ENCODE peak calls at places on chromosomes 12 and 14, in five cellular contexts. One of them, this sample, is unnamed.

GRCh38 chr14:36655963-36656768 is 5.5 kb upstream of the PAX9 start:
- DNase-seq in NT2/D1: no peak
- DNase-seq in HEK293T: no peak
- DNase-seq in HepG2: peak
- DNase-seq in GM12878: no peak
- DNase-seq in this sample: no peak

GRCh38 chr12:112815589-112816321 is 24.2 kb downstream of the RPH3A start:
- DNase-seq in NT2/D1: no peak
- DNase-seq in HEK293T: no peak
- DNase-seq in HepG2: no peak
- DNase-seq in GM12878: no peak
- DNase-seq in this sample: peak

GRCh38 chr12:94571556-94571955 is 78.8 kb downstream of the TMCC3 start:
- DNase-seq in NT2/D1: no peak
- DNase-seq in HEK293T: no peak
- DNase-seq in HepG2: peak
- DNase-seq in GM12878: no peak
- DNase-seq in this sample: no peak

GRCh38 chr14:68036203-68036602 is 216.6 kb downstream of the RAD51B start:
- DNase-seq in NT2/D1: no peak
- DNase-seq in HEK293T: no peak
- DNase-seq in HepG2: no peak
- DNase-seq in GM12878: no peak
- DNase-seq in this sample: no peak

GRCh38 chr14:103334644-103335603 is 887 bp downstream of the EIF5 start:
- DNase-seq in NT2/D1: no peak
- DNase-seq in HEK293T: peak
- DNase-seq in HepG2: peak
- DNase-seq in GM12878: no peak
- DNase-seq in this sample: no peak

GRCh38 chr12:116551952-116552749 is 7.0 kb upstream of the MAP1LC3B2 start:
- DNase-seq in NT2/D1: no peak
- DNase-seq in HEK293T: no peak
- DNase-seq in HepG2: no peak
- DNase-seq in GM12878: no peak
- DNase-seq in this sample: no peak

GRCh38 chr12:57085999-57086950 is 2.6 kb upstream of the NAB2 start:
- DNase-seq in NT2/D1: no peak
- DNase-seq in HEK293T: peak
- DNase-seq in HepG2: peak
- DNase-seq in GM12878: no peak
- DNase-seq in this sample: peak

GRCh38 chr14:100900837-100901390 is 2.6 kb downstream of the RTL1 start:
- DNase-seq in NT2/D1: peak
- DNase-seq in HEK293T: peak
- DNase-seq in HepG2: peak
- DNase-seq in GM12878: no peak
- DNase-seq in this sample: peak

GRCh38 chr14:60189923-60190840 is 25.0 kb upstream of the DHRS7 start:
- DNase-seq in NT2/D1: no peak
- DNase-seq in HEK293T: no peak
- DNase-seq in HepG2: no peak
- DNase-seq in GM12878: no peak
- DNase-seq in this sample: no peak

GRCh38 chr12:26088999-26089398 is 35.8 kb downstream of the BHLHE41 start:
- DNase-seq in NT2/D1: no peak
- DNase-seq in HEK293T: no peak
- DNase-seq in HepG2: no peak
- DNase-seq in GM12878: peak
- DNase-seq in this sample: no peak

GRCh38 chr12:88663001-88663400 is 82.7 kb upstream of the KITLG start:
- DNase-seq in NT2/D1: no peak
- DNase-seq in HEK293T: no peak
- DNase-seq in HepG2: no peak
- DNase-seq in GM12878: no peak
- DNase-seq in this sample: no peak

GRCh38 chr12:66279127-66279712 is 23.1 kb upstream of the HELB start:
- DNase-seq in NT2/D1: no peak
- DNase-seq in HEK293T: peak
- DNase-seq in HepG2: peak
- DNase-seq in GM12878: no peak
- DNase-seq in this sample: no peak

GRCh38 chr12:132366341-132366861 is 37.0 kb upstream of the GALNT9 start:
- DNase-seq in NT2/D1: no peak
- DNase-seq in HEK293T: no peak
- DNase-seq in HepG2: no peak
- DNase-seq in GM12878: no peak
- DNase-seq in this sample: no peak

DNA sequence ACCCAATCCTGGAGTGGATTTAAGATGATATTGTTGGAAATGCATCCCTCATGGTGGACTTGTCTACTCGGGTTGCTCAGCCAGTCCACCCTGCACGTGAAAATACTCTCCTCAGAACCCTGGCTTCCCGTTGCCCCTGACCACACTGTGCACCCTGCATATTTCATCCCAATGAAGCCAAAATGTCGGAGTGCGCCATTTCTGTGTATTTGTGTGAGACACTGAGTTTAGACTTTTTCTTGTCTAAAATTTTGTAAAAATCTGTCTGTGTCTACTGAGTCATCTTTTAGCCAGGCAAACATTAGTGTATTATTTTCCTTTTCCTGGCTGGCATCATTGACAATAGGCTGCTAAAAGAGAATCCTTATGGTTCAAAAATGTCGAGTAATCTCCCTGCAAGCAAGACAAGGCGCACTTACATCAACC is 485 bp upstream of the PNMA1 start:
- DNase-seq in NT2/D1: no peak
- DNase-seq in HEK293T: no peak
- DNase-seq in HepG2: no peak
- DNase-seq in GM12878: no peak
- DNase-seq in this sample: no peak
- TF ChIP-seq SUZ12 in NT2/D1: no peak
- TF ChIP-seq SUZ12 in HEK293T: no peak
- TF ChIP-seq SUZ12 in HepG2: no peak
- TF ChIP-seq SUZ12 in GM12878: no peak
- TF ChIP-seq SUZ12 in this sample: no peak

GRCh38 chr12:843609-844008 is 91.2 kb downstream of the WNK1 start:
- DNase-seq in NT2/D1: no peak
- DNase-seq in HEK293T: no peak
- DNase-seq in HepG2: no peak
- DNase-seq in GM12878: no peak
- DNase-seq in this sample: no peak
- TF ChIP-seq SUZ12 in NT2/D1: no peak
- TF ChIP-seq SUZ12 in HEK293T: no peak
- TF ChIP-seq SUZ12 in HepG2: no peak
- TF ChIP-seq SUZ12 in GM12878: no peak
- TF ChIP-seq SUZ12 in this sample: no peak

GRCh38 chr14:105765893-105766614 is 239.7 kb downstream of the TMEM121 start:
- DNase-seq in NT2/D1: no peak
- DNase-seq in HEK293T: no peak
- DNase-seq in HepG2: no peak
- DNase-seq in GM12878: no peak
- DNase-seq in this sample: no peak

GRCh38 chr14:105761842-105762241 is 235.5 kb downstream of the TMEM121 start:
- DNase-seq in NT2/D1: no peak
- DNase-seq in HEK293T: no peak
- DNase-seq in HepG2: no peak
- DNase-seq in GM12878: no peak
- DNase-seq in this sample: no peak

DNA sequence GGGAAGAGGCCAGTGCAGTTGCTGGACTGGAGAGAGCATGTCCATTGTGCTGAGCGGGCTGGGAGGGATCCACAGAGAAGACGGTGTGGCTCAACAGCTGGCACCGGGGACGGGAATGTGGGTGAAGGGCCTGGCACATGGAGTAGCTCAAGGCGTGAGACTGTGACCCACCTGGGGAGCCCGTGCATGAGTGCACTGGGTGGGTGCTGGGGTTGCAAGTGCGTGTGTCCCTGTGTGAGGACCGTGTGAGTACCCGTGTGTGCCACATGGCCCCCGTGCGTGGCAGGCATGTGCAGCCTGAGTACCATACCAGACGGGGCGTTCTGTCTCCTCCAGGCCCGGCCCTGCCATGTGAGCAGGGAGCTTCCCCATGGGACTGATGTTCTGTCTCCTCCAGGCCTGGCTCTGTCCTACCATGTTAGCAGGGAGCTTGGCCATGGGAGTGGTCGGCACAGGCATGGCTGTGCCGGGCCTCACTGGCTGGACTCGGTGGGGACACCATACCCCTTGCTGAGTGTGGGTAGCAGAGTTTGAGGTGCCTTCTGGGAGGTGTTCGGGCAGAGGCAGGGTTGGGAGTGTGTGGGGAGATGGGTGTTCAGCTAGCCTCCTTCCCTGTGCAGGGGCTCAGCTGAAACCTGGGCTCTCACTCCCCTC is 234.4 kb downstream of the TMEM121 start:
- DNase-seq in NT2/D1: no peak
- DNase-seq in HEK293T: no peak
- DNase-seq in HepG2: no peak
- DNase-seq in GM12878: no peak
- DNase-seq in this sample: no peak
- TF ChIP-seq SUZ12 in NT2/D1: no peak
- TF ChIP-seq SUZ12 in HEK293T: no peak
- TF ChIP-seq SUZ12 in HepG2: no peak
- TF ChIP-seq SUZ12 in GM12878: no peak
- TF ChIP-seq SUZ12 in this sample: no peak

GRCh38 chr12:15590180-15590826 is 198.9 kb downstream of the EPS8 start:
- DNase-seq in NT2/D1: peak
- DNase-seq in HEK293T: peak
- DNase-seq in HepG2: peak
- DNase-seq in GM12878: peak
- DNase-seq in this sample: peak
- TF ChIP-seq SUZ12 in NT2/D1: no peak
- TF ChIP-seq SUZ12 in HEK293T: no peak
- TF ChIP-seq SUZ12 in HepG2: no peak
- TF ChIP-seq SUZ12 in GM12878: no peak
- TF ChIP-seq SUZ12 in this sample: no peak

DNA sequence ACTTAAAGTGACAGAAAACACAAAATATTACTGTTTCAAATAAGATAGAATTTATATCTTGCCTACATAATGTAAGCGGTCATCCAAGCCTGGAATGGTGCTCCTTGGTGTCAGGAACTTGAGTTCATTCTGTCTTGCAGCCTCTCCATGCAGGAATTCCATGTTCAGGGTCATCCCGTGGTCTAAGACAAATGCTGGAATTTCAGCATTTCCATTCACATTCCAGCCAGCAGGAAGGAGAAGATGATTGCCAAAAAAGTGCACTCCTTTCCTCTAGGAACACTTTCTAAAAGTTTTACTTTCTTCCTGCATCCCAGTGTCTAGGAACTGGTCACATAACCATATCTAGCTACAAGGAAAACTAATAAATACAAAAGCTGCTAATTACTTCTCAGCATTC is 106.3 kb downstream of the PTPRO start:
- DNase-seq in NT2/D1: peak
- DNase-seq in HEK293T: no peak
- DNase-seq in HepG2: no peak
- DNase-seq in GM12878: no peak
- DNase-seq in this sample: peak
- TF ChIP-seq SUZ12 in NT2/D1: no peak
- TF ChIP-seq SUZ12 in HEK293T: no peak
- TF ChIP-seq SUZ12 in HepG2: no peak
- TF ChIP-seq SUZ12 in GM12878: no peak
- TF ChIP-seq SUZ12 in this sample: no peak

GRCh38 chr12:6062427-6063378 is 61.8 kb downstream of the VWF start:
- DNase-seq in NT2/D1: peak
- DNase-seq in HEK293T: peak
- DNase-seq in HepG2: peak
- DNase-seq in GM12878: no peak
- DNase-seq in this sample: no peak

GRCh38 chr12:6063379-6063735 is 61.1 kb downstream of the VWF start:
- DNase-seq in NT2/D1: no peak
- DNase-seq in HEK293T: no peak
- DNase-seq in HepG2: no peak
- DNase-seq in GM12878: no peak
- DNase-seq in this sample: no peak

GRCh38 chr12:6059221-6059620 is 65.2 kb downstream of the VWF start:
- DNase-seq in NT2/D1: no peak
- DNase-seq in HEK293T: no peak
- DNase-seq in HepG2: no peak
- DNase-seq in GM12878: no peak
- DNase-seq in this sample: no peak

GRCh38 chr12:6059860-6060565 is 64.5 kb downstream of the VWF start:
- DNase-seq in NT2/D1: no peak
- DNase-seq in HEK293T: no peak
- DNase-seq in HepG2: no peak
- DNase-seq in GM12878: no peak
- DNase-seq in this sample: no peak

GRCh38 chr12:6061661-6062060 is 62.8 kb downstream of the VWF start:
- DNase-seq in NT2/D1: no peak
- DNase-seq in HEK293T: no peak
- DNase-seq in HepG2: no peak
- DNase-seq in GM12878: no peak
- DNase-seq in this sample: no peak
- TF ChIP-seq SUZ12 in NT2/D1: no peak
- TF ChIP-seq SUZ12 in HEK293T: no peak
- TF ChIP-seq SUZ12 in HepG2: no peak
- TF ChIP-seq SUZ12 in GM12878: no peak
- TF ChIP-seq SUZ12 in this sample: no peak